ENCODE peak calls at places on chromosomes 3 and 15, in ten cellular contexts. One of them, this sample, is unnamed.
A peak's percentile ranks its signal among the peaks of the same experiment; 100 is the strongest.

GRCh38 chr3:175005193-175005592 is 146.1 kb downstream of the NAALADL2 start:
- DNase-seq in ovary: no peak
- DNase-seq in ascending aorta: no peak
- DNase-seq in fibroblast of villous mesenchyme: no peak
- DNase-seq in GM12864: no peak
- DNase-seq in astrocyte of the spinal cord: no peak
- DNase-seq in kidney epithelial cell: no peak
- DNase-seq in AG10803: no peak
- DNase-seq in PC-9: no peak
- DNase-seq in cardiac fibroblast: no peak
- DNase-seq in this sample: no peak

GRCh38 chr3:42515391-42515916 is 13.0 kb downstream of the VIPR1 start:
- DNase-seq in ovary: no peak
- DNase-seq in ascending aorta: peak; percentile 55
- DNase-seq in fibroblast of villous mesenchyme: no peak
- DNase-seq in GM12864: no peak
- DNase-seq in astrocyte of the spinal cord: no peak
- DNase-seq in kidney epithelial cell: no peak
- DNase-seq in AG10803: no peak
- DNase-seq in PC-9: no peak
- DNase-seq in cardiac fibroblast: no peak
- DNase-seq in this sample: peak; percentile 94

GRCh38 chr15:69679623-69680228 is 227.1 kb downstream of the RPLP1 start:
- DNase-seq in ovary: no peak
- DNase-seq in ascending aorta: no peak
- DNase-seq in fibroblast of villous mesenchyme: no peak
- DNase-seq in GM12864: peak; percentile 80
- DNase-seq in astrocyte of the spinal cord: no peak
- DNase-seq in kidney epithelial cell: no peak
- DNase-seq in AG10803: no peak
- DNase-seq in PC-9: no peak
- DNase-seq in cardiac fibroblast: no peak
- DNase-seq in this sample: no peak

GRCh38 chr3:28916713-28917499 is 364.0 kb upstream of the RBMS3 start:
- DNase-seq in ovary: peak; percentile 65
- DNase-seq in ascending aorta: no peak
- DNase-seq in fibroblast of villous mesenchyme: peak; percentile 77
- DNase-seq in GM12864: peak; percentile 60
- DNase-seq in astrocyte of the spinal cord: peak; percentile 89
- DNase-seq in kidney epithelial cell: no peak
- DNase-seq in AG10803: peak; percentile 71
- DNase-seq in PC-9: no peak
- DNase-seq in cardiac fibroblast: peak; percentile 90
- DNase-seq in this sample: peak; percentile 42

GRCh38 chr3:127857270-127857801 is 35.0 kb upstream of the MGLL start:
- DNase-seq in ovary: no peak
- DNase-seq in ascending aorta: no peak
- DNase-seq in fibroblast of villous mesenchyme: peak; percentile 14
- DNase-seq in GM12864: no peak
- DNase-seq in astrocyte of the spinal cord: no peak
- DNase-seq in kidney epithelial cell: no peak
- DNase-seq in AG10803: peak; percentile 13
- DNase-seq in PC-9: no peak
- DNase-seq in cardiac fibroblast: peak; percentile 3
- DNase-seq in this sample: no peak

GRCh38 chr3:103791786-103792515 is 1357.1 kb downstream of the ZPLD1 start:
- DNase-seq in ovary: no peak
- DNase-seq in ascending aorta: no peak
- DNase-seq in fibroblast of villous mesenchyme: no peak
- DNase-seq in GM12864: no peak
- DNase-seq in astrocyte of the spinal cord: no peak
- DNase-seq in kidney epithelial cell: no peak
- DNase-seq in AG10803: no peak
- DNase-seq in PC-9: no peak
- DNase-seq in cardiac fibroblast: no peak
- DNase-seq in this sample: no peak

GRCh38 chr3:4633078-4634004 is 140.2 kb downstream of the ITPR1 start:
- DNase-seq in ovary: no peak
- DNase-seq in ascending aorta: no peak
- DNase-seq in fibroblast of villous mesenchyme: peak; percentile 73
- DNase-seq in GM12864: peak; percentile 26
- DNase-seq in astrocyte of the spinal cord: peak; percentile 71
- DNase-seq in kidney epithelial cell: peak; percentile 42
- DNase-seq in AG10803: peak; percentile 66
- DNase-seq in PC-9: peak; percentile 12
- DNase-seq in cardiac fibroblast: peak; percentile 83
- DNase-seq in this sample: no peak

GRCh38 chr3:122816587-122816986 is 21.7 kb downstream of the SLC49A4 start:
- DNase-seq in ovary: no peak
- DNase-seq in ascending aorta: no peak
- DNase-seq in fibroblast of villous mesenchyme: no peak
- DNase-seq in GM12864: no peak
- DNase-seq in astrocyte of the spinal cord: no peak
- DNase-seq in kidney epithelial cell: no peak
- DNase-seq in AG10803: no peak
- DNase-seq in PC-9: no peak
- DNase-seq in cardiac fibroblast: no peak
- DNase-seq in this sample: no peak

GRCh38 chr3:67654099-67654831 is at the start of gene SUCLG2:
- DNase-seq in ovary: peak; percentile 90
- DNase-seq in ascending aorta: peak; percentile 62
- DNase-seq in fibroblast of villous mesenchyme: peak; percentile 90
- DNase-seq in GM12864: peak; percentile 52
- DNase-seq in astrocyte of the spinal cord: peak; percentile 89
- DNase-seq in kidney epithelial cell: no peak
- DNase-seq in AG10803: peak; percentile 87
- DNase-seq in PC-9: peak; percentile 83
- DNase-seq in cardiac fibroblast: peak; percentile 89
- DNase-seq in this sample: peak; percentile 89

GRCh38 chr3:120048355-120048754 is 45.9 kb downstream of the GSK3B start:
- DNase-seq in ovary: no peak
- DNase-seq in ascending aorta: no peak
- DNase-seq in fibroblast of villous mesenchyme: no peak
- DNase-seq in GM12864: no peak
- DNase-seq in astrocyte of the spinal cord: no peak
- DNase-seq in kidney epithelial cell: no peak
- DNase-seq in AG10803: no peak
- DNase-seq in PC-9: no peak
- DNase-seq in cardiac fibroblast: peak; percentile 5
- DNase-seq in this sample: no peak

GRCh38 chr3:43729707-43730399 is 39.1 kb downstream of the ABHD5 start:
- DNase-seq in ovary: no peak
- DNase-seq in ascending aorta: no peak
- DNase-seq in fibroblast of villous mesenchyme: no peak
- DNase-seq in GM12864: no peak
- DNase-seq in astrocyte of the spinal cord: no peak
- DNase-seq in kidney epithelial cell: no peak
- DNase-seq in AG10803: no peak
- DNase-seq in PC-9: peak; percentile 41
- DNase-seq in cardiac fibroblast: no peak
- DNase-seq in this sample: no peak

GRCh38 chr15:50187997-50188396 is 6.0 kb downstream of the SLC27A2 start:
- DNase-seq in ovary: no peak
- DNase-seq in ascending aorta: no peak
- DNase-seq in fibroblast of villous mesenchyme: no peak
- DNase-seq in GM12864: no peak
- DNase-seq in astrocyte of the spinal cord: no peak
- DNase-seq in kidney epithelial cell: no peak
- DNase-seq in AG10803: no peak
- DNase-seq in PC-9: no peak
- DNase-seq in cardiac fibroblast: no peak
- DNase-seq in this sample: no peak

GRCh38 chr15:50187525-50187924 is 5.5 kb downstream of the SLC27A2 start:
- DNase-seq in ovary: no peak
- DNase-seq in ascending aorta: no peak
- DNase-seq in fibroblast of villous mesenchyme: no peak
- DNase-seq in GM12864: no peak
- DNase-seq in astrocyte of the spinal cord: no peak
- DNase-seq in kidney epithelial cell: no peak
- DNase-seq in AG10803: no peak
- DNase-seq in PC-9: no peak
- DNase-seq in cardiac fibroblast: no peak
- DNase-seq in this sample: no peak

GRCh38 chr15:50186090-50186489 is 4.1 kb downstream of the SLC27A2 start:
- DNase-seq in ovary: no peak
- DNase-seq in ascending aorta: no peak
- DNase-seq in fibroblast of villous mesenchyme: no peak
- DNase-seq in GM12864: no peak
- DNase-seq in astrocyte of the spinal cord: no peak
- DNase-seq in kidney epithelial cell: no peak
- DNase-seq in AG10803: no peak
- DNase-seq in PC-9: no peak
- DNase-seq in cardiac fibroblast: no peak
- DNase-seq in this sample: no peak

GRCh38 chr15:50184863-50185504 is 3.0 kb downstream of the SLC27A2 start:
- DNase-seq in ovary: no peak
- DNase-seq in ascending aorta: no peak
- DNase-seq in fibroblast of villous mesenchyme: no peak
- DNase-seq in GM12864: no peak
- DNase-seq in astrocyte of the spinal cord: no peak
- DNase-seq in kidney epithelial cell: no peak
- DNase-seq in AG10803: no peak
- DNase-seq in PC-9: no peak
- DNase-seq in cardiac fibroblast: no peak
- DNase-seq in this sample: no peak

GRCh38 chr15:50186752-50187151 is 4.8 kb downstream of the SLC27A2 start:
- DNase-seq in ovary: no peak
- DNase-seq in ascending aorta: no peak
- DNase-seq in fibroblast of villous mesenchyme: no peak
- DNase-seq in GM12864: no peak
- DNase-seq in astrocyte of the spinal cord: no peak
- DNase-seq in kidney epithelial cell: no peak
- DNase-seq in AG10803: no peak
- DNase-seq in PC-9: no peak
- DNase-seq in cardiac fibroblast: no peak
- DNase-seq in this sample: no peak
- TF ChIP-seq CTCF in ovary: no peak
- TF ChIP-seq CTCF in ascending aorta: no peak
- TF ChIP-seq CTCF in fibroblast of villous mesenchyme: no peak
- TF ChIP-seq CTCF in GM12864: no peak
- TF ChIP-seq CTCF in astrocyte of the spinal cord: no peak
- TF ChIP-seq CTCF in kidney epithelial cell: no peak
- TF ChIP-seq CTCF in AG10803: no peak
- TF ChIP-seq CTCF in PC-9: no peak
- TF ChIP-seq CTCF in cardiac fibroblast: no peak
- TF ChIP-seq CTCF in this sample: no peak

GRCh38 chr15:29822685-29823459 is 604 bp upstream of the TJP1 start:
- DNase-seq in ovary: peak; percentile 66
- DNase-seq in ascending aorta: peak; percentile 45
- DNase-seq in fibroblast of villous mesenchyme: peak; percentile 84
- DNase-seq in GM12864: no peak
- DNase-seq in astrocyte of the spinal cord: peak; percentile 84
- DNase-seq in kidney epithelial cell: no peak
- DNase-seq in AG10803: peak; percentile 80
- DNase-seq in PC-9: peak; percentile 75
- DNase-seq in cardiac fibroblast: peak; percentile 77
- DNase-seq in this sample: peak; percentile 95

GRCh38 chr15:29820802-29821160 is 1.5 kb downstream of the TJP1 start:
- DNase-seq in ovary: no peak
- DNase-seq in ascending aorta: no peak
- DNase-seq in fibroblast of villous mesenchyme: no peak
- DNase-seq in GM12864: no peak
- DNase-seq in astrocyte of the spinal cord: no peak
- DNase-seq in kidney epithelial cell: no peak
- DNase-seq in AG10803: no peak
- DNase-seq in PC-9: no peak
- DNase-seq in cardiac fibroblast: peak; percentile 22
- DNase-seq in this sample: no peak

GRCh38 chr15:29819979-29820801 is 2.1 kb downstream of the TJP1 start:
- DNase-seq in ovary: no peak
- DNase-seq in ascending aorta: no peak
- DNase-seq in fibroblast of villous mesenchyme: no peak
- DNase-seq in GM12864: no peak
- DNase-seq in astrocyte of the spinal cord: no peak
- DNase-seq in kidney epithelial cell: no peak
- DNase-seq in AG10803: no peak
- DNase-seq in PC-9: no peak
- DNase-seq in cardiac fibroblast: no peak
- DNase-seq in this sample: no peak

GRCh38 chr15:29821416-29822099 is 710 bp downstream of the TJP1 start:
- DNase-seq in ovary: peak; percentile 69
- DNase-seq in ascending aorta: no peak
- DNase-seq in fibroblast of villous mesenchyme: peak; percentile 88
- DNase-seq in GM12864: no peak
- DNase-seq in astrocyte of the spinal cord: peak; percentile 86
- DNase-seq in kidney epithelial cell: no peak
- DNase-seq in AG10803: peak; percentile 71
- DNase-seq in PC-9: peak; percentile 85
- DNase-seq in cardiac fibroblast: peak; percentile 78
- DNase-seq in this sample: peak; percentile 92

GRCh38 chr15:29822100-29822684 is at the start of gene TJP1:
- DNase-seq in ovary: peak; percentile 83
- DNase-seq in ascending aorta: no peak
- DNase-seq in fibroblast of villous mesenchyme: peak; percentile 77
- DNase-seq in GM12864: no peak
- DNase-seq in astrocyte of the spinal cord: peak; percentile 83
- DNase-seq in kidney epithelial cell: no peak
- DNase-seq in AG10803: peak; percentile 69
- DNase-seq in PC-9: peak; percentile 86
- DNase-seq in cardiac fibroblast: peak; percentile 84
- DNase-seq in this sample: peak; percentile 92
- H3K4me3 ChIP-seq in ovary: peak within 1 kb of the TSS; percentile 95
- H3K4me3 ChIP-seq in ascending aorta: peak within 1 kb of the TSS; percentile 96
- H3K4me3 ChIP-seq in fibroblast of villous mesenchyme: peak within 1 kb of the TSS; percentile 79
- H3K4me3 ChIP-seq in GM12864: no peak within 1 kb of the TSS
- H3K4me3 ChIP-seq in astrocyte of the spinal cord: peak within 1 kb of the TSS; percentile 74
- H3K4me3 ChIP-seq in kidney epithelial cell: peak within 1 kb of the TSS; percentile 84
- H3K4me3 ChIP-seq in AG10803: peak within 1 kb of the TSS; percentile 82
- H3K4me3 ChIP-seq in PC-9: peak within 1 kb of the TSS; percentile 94
- H3K4me3 ChIP-seq in cardiac fibroblast: peak within 1 kb of the TSS; percentile 91
- H3K4me3 ChIP-seq in this sample: peak within 1 kb of the TSS; percentile 53

DNA sequence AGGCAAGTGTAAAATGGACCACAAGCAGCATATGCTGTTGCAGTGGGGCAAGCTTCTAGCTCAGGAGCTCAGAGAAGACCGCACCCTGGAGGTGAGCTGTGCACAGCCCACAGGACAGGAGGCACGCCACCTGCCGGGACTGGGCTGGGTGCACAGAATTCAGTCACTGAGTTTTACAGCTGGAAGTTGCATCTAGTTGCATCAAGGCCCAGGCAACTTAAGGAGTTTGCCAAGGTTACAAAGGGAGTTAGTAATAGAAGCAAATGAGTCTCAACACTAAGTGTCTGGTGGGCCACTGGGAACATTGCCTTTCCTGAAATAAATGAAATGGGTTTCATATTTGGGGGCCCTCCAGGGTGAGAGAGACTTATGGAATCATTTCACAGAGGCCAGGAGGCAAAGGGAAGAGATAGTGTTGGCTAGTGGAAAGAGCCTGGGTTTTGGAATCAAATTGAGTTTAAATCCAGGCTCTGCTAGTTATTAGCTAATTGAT is 36.0 kb upstream of the TIMP4 start:
- DNase-seq in ovary: no peak
- DNase-seq in ascending aorta: no peak
- DNase-seq in fibroblast of villous mesenchyme: peak; percentile 50
- DNase-seq in GM12864: peak; percentile 55
- DNase-seq in astrocyte of the spinal cord: no peak
- DNase-seq in kidney epithelial cell: no peak
- DNase-seq in AG10803: peak; percentile 61
- DNase-seq in PC-9: peak; percentile 70
- DNase-seq in cardiac fibroblast: peak; percentile 39
- DNase-seq in this sample: no peak
- TF ChIP-seq CTCF in ovary: no peak
- TF ChIP-seq CTCF in ascending aorta: no peak
- TF ChIP-seq CTCF in fibroblast of villous mesenchyme: peak; percentile 16
- TF ChIP-seq CTCF in GM12864: peak; percentile 89
- TF ChIP-seq CTCF in astrocyte of the spinal cord: no peak
- TF ChIP-seq CTCF in kidney epithelial cell: peak; percentile 49
- TF ChIP-seq CTCF in AG10803: peak; percentile 16
- TF ChIP-seq CTCF in PC-9: peak; percentile 77
- TF ChIP-seq CTCF in cardiac fibroblast: no peak
- TF ChIP-seq CTCF in this sample: no peak

GRCh38 chr3:196782496-196782895 is 42.8 kb downstream of the PAK2 start:
- DNase-seq in ovary: no peak
- DNase-seq in ascending aorta: no peak
- DNase-seq in fibroblast of villous mesenchyme: no peak
- DNase-seq in GM12864: no peak
- DNase-seq in astrocyte of the spinal cord: no peak
- DNase-seq in kidney epithelial cell: no peak
- DNase-seq in AG10803: no peak
- DNase-seq in PC-9: no peak
- DNase-seq in cardiac fibroblast: peak; percentile 20
- DNase-seq in this sample: no peak
- H3K4me3 ChIP-seq in ovary: no peak overlapping the region
- H3K4me3 ChIP-seq in ascending aorta: no peak overlapping the region
- H3K4me3 ChIP-seq in fibroblast of villous mesenchyme: no peak overlapping the region
- H3K4me3 ChIP-seq in GM12864: no peak overlapping the region
- H3K4me3 ChIP-seq in astrocyte of the spinal cord: no peak overlapping the region
- H3K4me3 ChIP-seq in kidney epithelial cell: no peak overlapping the region
- H3K4me3 ChIP-seq in AG10803: no peak overlapping the region
- H3K4me3 ChIP-seq in PC-9: no peak overlapping the region
- H3K4me3 ChIP-seq in cardiac fibroblast: no peak overlapping the region
- H3K4me3 ChIP-seq in this sample: no peak overlapping the region

This sample was measured in lower leg skin.